ENCODE peak calls at places on chromosomes 13 and 19, in eight cellular contexts. D, X, U, A, H, R, Y and J are unnamed samples.

GRCh38 chr19:39405930-39406655 is 554 bp upstream of the ZFP36 start:
- DNase-seq in X (peak), A (peak), U (no peak), D (peak), Y (no peak), H (peak), R (peak), J (no peak)

GRCh38 chr19:52369463-52370340 is at the start of gene ZNF880:
- DNase-seq in A (peak), D (peak), R (peak), H (peak), Y (peak), X (peak), U (peak), J (peak)

GRCh38 chr19:6700586-6701316 is 19.7 kb downstream of the C3 start:
- DNase-seq in A (no peak), X (no peak), D (no peak), Y (no peak), U (no peak), H (no peak), R (no peak), J (no peak)

GRCh38 chr19:3157096-3157845 is 21.3 kb upstream of the S1PR4 start:
- DNase-seq in H (no peak), R (no peak), A (no peak), X (no peak), Y (no peak), D (no peak), U (no peak), J (no peak)

GRCh38 chr19:6023936-6024335 is 46.0 kb upstream of the RANBP3 start:
- DNase-seq in A (no peak), H (no peak), R (no peak), X (no peak), U (no peak), Y (no peak), D (no peak), J (no peak)

GRCh38 chr13:110304256-110304655 is 2.7 kb downstream of the COL4A1 start:
- DNase-seq in A (no peak), U (no peak), R (no peak), H (peak), Y (no peak), D (no peak), X (peak), J (peak)

GRCh38 chr13:111280666-111281577 is 39.5 kb upstream of the TEX29 start:
- DNase-seq in X (peak), H (no peak), R (no peak), D (no peak), Y (no peak), A (no peak), U (peak), J (peak)

GRCh38 chr19:1474011-1474764 is 4.8 kb downstream of the C19orf25 start:
- DNase-seq in D (no peak), A (no peak), X (no peak), H (no peak), Y (no peak), U (no peak), R (no peak), J (no peak)

GRCh38 chr19:14347999-14348889 is 33.0 kb upstream of the ADGRE5 start:
- DNase-seq in D (peak), X (peak), Y (peak), R (peak), U (peak), H (peak), A (peak), J (peak)

GRCh38 chr13:80132741-80133601 is 208.0 kb downstream of the SPRY2 start:
- DNase-seq in D (peak), U (peak), R (no peak), A (peak), H (no peak), Y (no peak), X (peak), J (peak)

GRCh38 chr19:23547816-23548430 is 139.1 kb downstream of the ZNF675 start:
- DNase-seq in X (no peak), U (no peak), D (no peak), Y (no peak), H (no peak), R (no peak), A (no peak), J (no peak)

GRCh38 chr19:34597596-34597995 is 79.4 kb downstream of the SCGB2B2 start:
- DNase-seq in U (no peak), R (no peak), A (no peak), D (no peak), Y (no peak), H (no peak), X (no peak), J (no peak)

GRCh38 chr19:49214701-49215100 is 57.1 kb downstream of the TRPM4 start:
- DNase-seq in A (peak), D (no peak), R (no peak), U (no peak), X (no peak), Y (no peak), H (no peak), J (no peak)

GRCh38 chr13:98651716-98652115 is 74.8 kb upstream of the STK24 start:
- DNase-seq in R (no peak), X (no peak), U (no peak), Y (no peak), A (no peak), D (no peak), H (no peak), J (no peak)

GRCh38 chr19:43789029-43789428 is 8.3 kb upstream of the KCNN4 start:
- DNase-seq in R (no peak), D (no peak), H (no peak), U (peak), Y (no peak), X (peak), A (no peak), J (peak)

GRCh38 chr13:73274147-73274546 is 215.3 kb downstream of the KLF5 start:
- DNase-seq in R (no peak), U (peak), X (peak), D (no peak), H (no peak), Y (no peak), A (no peak), J (no peak)

GRCh38 chr13:46386996-46387851 is at the start of gene RUBCNL:
- DNase-seq in D (no peak), U (peak), Y (no peak), H (peak), X (no peak), R (no peak), A (peak), J (no peak)

GRCh38 chr13:83515267-83515666 is 367.0 kb downstream of the SLITRK1 start:
- DNase-seq in D (no peak), A (no peak), U (peak), X (peak), R (no peak), Y (no peak), H (no peak), J (no peak)

GRCh38 chr13:41268764-41269163 is 5.4 kb upstream of the MTRF1 start:
- DNase-seq in X (peak), H (no peak), R (no peak), D (no peak), A (no peak), U (peak), Y (no peak), J (peak)

GRCh38 chr19:11814707-11815050 is 606 bp downstream of the ZNF440 start:
- DNase-seq in A (peak), U (peak), X (peak), R (no peak), H (peak), D (no peak), Y (no peak), J (peak)

GRCh38 chr19:19071897-19072296 is 8.1 kb downstream of the SLC25A42 start:
- DNase-seq in D (no peak), Y (no peak), H (no peak), X (no peak), A (no peak), R (no peak), U (no peak), J (no peak)

GRCh38 chr13:113013303-113013702 is 44.3 kb downstream of the MCF2L start:
- DNase-seq in H (no peak), X (no peak), D (no peak), A (no peak), R (no peak), Y (no peak), U (no peak), J (no peak)

GRCh38 chr19:2820112-2820702 is 539 bp downstream of the ZNF554 start:
- DNase-seq in R (no peak), U (peak), Y (peak), X (no peak), D (peak), A (peak), H (peak), J (no peak)

GRCh38 chr19:11203194-11204075 is 6.1 kb upstream of the KANK2 start:
- DNase-seq in H (peak), R (peak), X (peak), D (peak), Y (peak), A (peak), U (peak), J (peak)

GRCh38 chr19:40607311-40607871 is 6.2 kb downstream of the LTBP4 start:
- DNase-seq in D (no peak), A (peak), H (peak), U (no peak), R (no peak), X (no peak), Y (no peak), J (no peak)

GRCh38 chr19:15107056-15108010 is at the start of gene SYDE1:
- DNase-seq in H (peak), A (no peak), U (peak), Y (no peak), X (peak), R (no peak), D (peak), J (peak)

GRCh38 chr19:2728783-2729387 is 7.7 kb upstream of the DIRAS1 start:
- DNase-seq in H (no peak), X (no peak), U (no peak), Y (no peak), R (no peak), D (no peak), A (no peak), J (no peak)

GRCh38 chr13:113488283-113488682 is 2.2 kb downstream of the DCUN1D2 start:
- DNase-seq in D (no peak), R (no peak), X (no peak), Y (no peak), H (no peak), U (no peak), A (no peak), J (no peak)

GRCh38 chr13:42229287-42229686 is 42.7 kb upstream of the AKAP11 start:
- DNase-seq in U (peak), R (no peak), X (peak), A (no peak), D (no peak), Y (no peak), H (no peak), J (no peak)

GRCh38 chr13:45055198-45055901 is 65.0 kb upstream of the GTF2F2 start:
- DNase-seq in X (peak), A (peak), H (no peak), Y (no peak), U (peak), R (no peak), D (no peak), J (peak)

GRCh38 chr19:38700933-38701454 is 43.3 kb downstream of the CAPN12 start:
- DNase-seq in U (no peak), X (no peak), H (no peak), R (no peak), Y (no peak), D (no peak), A (no peak), J (no peak)

GRCh38 chr19:5023128-5023571 is 54.2 kb downstream of the KDM4B start:
- DNase-seq in X (no peak), Y (no peak), A (no peak), R (no peak), H (no peak), U (no peak), D (no peak), J (no peak)

GRCh38 chr19:11381535-11382369 is 2.4 kb downstream of the EPOR start:
- DNase-seq in X (peak), A (peak), H (peak), Y (peak), U (peak), R (peak), D (peak), J (peak)

GRCh38 chr19:40603071-40603718 is 2.0 kb downstream of the LTBP4 start:
- DNase-seq in A (no peak), D (no peak), U (no peak), H (no peak), X (no peak), R (no peak), Y (no peak), J (peak)

GRCh38 chr19:29019403-29019802 is 193.5 kb downstream of the UQCRFS1 start:
- DNase-seq in H (no peak), R (no peak), A (no peak), X (no peak), Y (no peak), U (no peak), D (no peak), J (no peak)

GRCh38 chr13:42926555-42926954 is 65.5 kb downstream of the EPSTI1 start:
- DNase-seq in A (no peak), U (peak), Y (no peak), H (no peak), X (peak), D (no peak), R (no peak), J (peak)

GRCh38 chr19:34365463-34366401 is 736 bp downstream of the GPI start:
- DNase-seq in A (peak), H (peak), U (peak), R (peak), Y (no peak), D (peak), X (peak), J (peak)

GRCh38 chr13:45875951-45876350 is 24.4 kb upstream of the SIAH3 start:
- DNase-seq in D (no peak), H (no peak), X (no peak), R (no peak), A (no peak), U (no peak), Y (no peak), J (no peak)

GRCh38 chr13:76968041-76968440 is 19.7 kb downstream of the ACOD1 start:
- DNase-seq in R (no peak), Y (no peak), A (no peak), X (no peak), H (no peak), D (no peak), U (no peak), J (no peak)